ENCODE peak calls at places on chromosomes 2 and 18, in seven cellular contexts. I, Y, F, N, S, W and H are unnamed samples.

GRCh38 chr2:120470041-120470716 is 124.2 kb downstream of the INHBB start:
- DNase-seq in I (no peak), Y (peak; percentile 95), F (peak; percentile 97), N (no peak), S (peak; percentile 94), W (peak; percentile 95), H (peak; percentile 84)

GRCh38 chr2:120437604-120438000 is 91.7 kb downstream of the INHBB start:
- DNase-seq in I (no peak), Y (no peak), F (no peak), N (no peak), S (no peak), W (no peak), H (no peak)

GRCh38 chr18:47775961-47776360 is 154.5 kb downstream of the SMAD2 start:
- DNase-seq in I (no peak), Y (peak; percentile 40), F (peak; percentile 28), N (no peak), S (no peak), W (no peak), H (no peak)

GRCh38 chr2:157874997-157875719 is 972 bp downstream of the ACVR1 start:
- DNase-seq in I (no peak), Y (peak; percentile 93), F (peak; percentile 83), N (peak; percentile 36), S (peak; percentile 54), W (peak; percentile 83), H (peak; percentile 35)

GRCh38 chr2:88746929-88747490 is 55.5 kb downstream of the RPIA start:
- DNase-seq in I (no peak), Y (no peak), F (no peak), N (no peak), S (no peak), W (no peak), H (no peak)

GRCh38 chr18:40407913-40408312 is 1547.1 kb upstream of the PIK3C3 start:
- DNase-seq in I (no peak), Y (no peak), F (peak; percentile 19), N (no peak), S (no peak), W (peak; percentile 18), H (no peak)

GRCh38 chr2:170815746-170816498 is 765 bp upstream of the GAD1 start:
- DNase-seq in I (peak; percentile 77), Y (peak; percentile 42), F (peak; percentile 55), N (peak; percentile 84), S (peak; percentile 54), W (peak; percentile 49), H (peak; percentile 65)

GRCh38 chr2:20939786-20940480 is 103.9 kb downstream of the APOB start:
- DNase-seq in I (no peak), Y (no peak), F (no peak), N (no peak), S (no peak), W (no peak), H (no peak)

GRCh38 chr2:168345601-168346000 is 98.2 kb upstream of the STK39 start:
- DNase-seq in I (no peak), Y (no peak), F (no peak), N (no peak), S (no peak), W (no peak), H (no peak)

GRCh38 chr2:210199186-210199765 is 26.0 kb downstream of the ACADL start:
- DNase-seq in I (peak; percentile 4), Y (peak; percentile 61), F (peak; percentile 43), N (peak; percentile 9), S (no peak), W (peak; percentile 33), H (peak; percentile 5)

GRCh38 chr2:18380316-18380715 is 180.1 kb downstream of the RDH14 start:
- DNase-seq in I (no peak), Y (peak; percentile 29), F (peak; percentile 39), N (no peak), S (no peak), W (peak; percentile 45), H (no peak)

GRCh38 chr2:24435391-24436316 is 55.4 kb upstream of the NCOA1 start:
- DNase-seq in I (peak; percentile 34), Y (peak; percentile 74), F (peak; percentile 85), N (no peak), S (no peak), W (peak; percentile 68), H (no peak)

GRCh38 chr18:38297910-38298309 is 732.3 kb upstream of the CELF4 start:
- DNase-seq in I (no peak), Y (no peak), F (no peak), N (no peak), S (no peak), W (no peak), H (no peak)

GRCh38 chr2:108330971-108331370 is 42.3 kb downstream of the SULT1C2 start:
- DNase-seq in I (no peak), Y (peak; percentile 55), F (peak; percentile 39), N (no peak), S (no peak), W (peak; percentile 35), H (no peak)